ENCODE peak calls at places on chromosomes 3 and 15, in four cellular contexts. Y is hepatocyte, L is HFF-Myc, X is mucosa of descending colon. K is an unnamed sample.

GRCh38 chr3:183378545-183378944 is 49.9 kb downstream of the MCF2L2 start:
- DNase-seq in L (no peak), Y (no peak), X (no peak), K (no peak)

GRCh38 chr3:12557472-12558105 is 702 bp downstream of the MKRN2 start:
- DNase-seq in Y (no peak), X (no peak), L (no peak), K (no peak)

GRCh38 chr3:192917508-192918274 is at the start of gene MB21D2:
- DNase-seq in L (no peak), X (peak), Y (peak), K (no peak)

GRCh38 chr15:59251001-59251845 is 44.6 kb downstream of the LDHAL6B start:
- DNase-seq in L (no peak), Y (no peak), X (no peak), K (no peak)

GRCh38 chr15:33735637-33736247 is 232.6 kb upstream of the CHRM5 start:
- DNase-seq in L (no peak), X (peak), Y (peak), K (no peak)

GRCh38 chr3:43489918-43490317 is 131.9 kb downstream of the ANO10 start:
- DNase-seq in L (no peak), X (no peak), Y (no peak), K (no peak)

GRCh38 chr15:44468713-44469385 is 41.4 kb downstream of the CTDSPL2 start:
- DNase-seq in L (peak), Y (no peak), X (no peak), K (no peak)

GRCh38 chr3:182925330-182925943 is 54.9 kb downstream of the DCUN1D1 start:
- DNase-seq in X (peak), L (no peak), Y (no peak), K (no peak)

GRCh38 chr3:15601046-15601398 is 347 bp downstream of the HACL1 start:
- DNase-seq in Y (no peak), L (no peak), X (no peak), K (no peak)

GRCh38 chr3:63914312-63914711 is 2.1 kb upstream of the SCAANT1 start:
- DNase-seq in Y (no peak), X (peak), L (no peak), K (no peak)

GRCh38 chr15:35288580-35288979 is 203.5 kb upstream of the NANOGP8 start:
- DNase-seq in Y (no peak), L (no peak), X (no peak), K (no peak)

GRCh38 chr15:98428253-98428989 is 219.9 kb upstream of the IGF1R start:
- DNase-seq in Y (peak), L (peak), X (peak), K (peak)

GRCh38 chr3:108127301-108127988 is 36.6 kb upstream of the CD47 start:
- DNase-seq in L (no peak), Y (no peak), X (peak), K (no peak)
- H3K4me3 ChIP-seq in L (no peak), Y (no peak), X (no peak), K (no peak)

GRCh38 chr3:197611255-197611654 is 55.5 kb upstream of the BDH1 start:
- DNase-seq in X (no peak), L (no peak), Y (no peak), K (no peak)
- TF ChIP-seq CTCF in X (no peak), L (no peak), Y (no peak), K (no peak)

GRCh38 chr3:108053025-108053424 is 37.8 kb downstream of the CD47 start:
- DNase-seq in Y (no peak), X (peak), L (no peak), K (no peak)
- H3K4me3 ChIP-seq in Y (no peak), X (no peak), L (no peak), K (no peak)

GRCh38 chr3:90092994-90093393 is 985.6 kb downstream of the EPHA3 start:
- DNase-seq in X (peak), Y (peak), L (no peak), K (no peak)

DNA sequence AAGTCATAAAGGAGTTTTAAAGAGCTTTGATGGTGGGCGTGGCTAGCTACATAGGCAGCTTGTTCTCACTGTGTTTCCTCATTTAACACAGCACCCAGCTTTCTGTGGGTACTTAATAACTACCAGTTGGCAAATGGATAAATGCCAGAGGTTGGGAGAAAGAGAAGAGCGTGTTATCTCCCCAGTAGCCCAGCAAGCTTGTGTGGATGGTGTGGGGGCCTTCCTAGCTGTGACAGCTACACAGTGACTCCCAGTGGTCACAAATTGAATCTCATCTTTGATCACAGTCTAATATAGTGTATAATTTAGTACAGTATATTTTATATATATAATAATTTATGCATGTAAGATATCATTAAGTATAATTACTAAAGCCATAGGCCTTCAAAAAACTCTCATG is 984.1 kb downstream of the EPHA3 start:
- DNase-seq in X (peak), Y (peak), L (no peak), K (no peak)
- TF ChIP-seq CTCF in X (no peak), Y (peak), L (peak), K (peak)

GRCh38 chr15:48191574-48192225 is at the start of gene CTXN2:
- DNase-seq in L (no peak), Y (peak), X (peak), K (no peak)
- H3K4me3 ChIP-seq in L (no peak), Y (no peak), X (no peak), K (peak)

GRCh38 chr3:154113609-154114008 is 7.6 kb upstream of the ARHGEF26 start:
- DNase-seq in L (no peak), Y (no peak), X (no peak), K (no peak)

GRCh38 chr3:154115332-154115731 is 5.9 kb upstream of the ARHGEF26 start:
- DNase-seq in L (no peak), X (no peak), Y (no peak), K (no peak)

GRCh38 chr3:154111365-154111764 is 9.8 kb upstream of the ARHGEF26 start:
- DNase-seq in L (no peak), X (no peak), Y (no peak), K (no peak)

DNA sequence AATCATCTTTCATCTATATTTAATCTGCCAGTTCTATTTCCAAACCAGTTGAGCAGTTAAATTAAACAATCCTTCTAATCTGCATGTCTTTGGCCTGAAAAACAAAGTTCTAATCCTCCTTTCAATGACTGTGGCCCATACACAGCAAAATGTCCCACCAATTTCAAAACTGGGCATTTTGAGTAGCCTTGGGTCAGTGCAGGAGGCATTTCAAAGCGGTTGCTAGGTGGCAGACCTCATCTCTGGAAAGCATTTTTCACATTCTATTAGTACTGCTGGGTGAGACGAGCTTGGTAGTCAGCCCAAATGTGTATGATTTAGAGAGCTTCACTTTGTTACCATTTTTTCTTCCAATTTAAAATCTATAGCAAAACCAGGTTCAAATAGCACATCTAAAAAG is 9.0 kb upstream of the ARHGEF26 start:
- DNase-seq in X (no peak), L (no peak), Y (no peak), K (no peak)
- TF ChIP-seq CTCF in X (no peak), L (no peak), Y (no peak), K (no peak)

GRCh38 chr3:29284578-29284977 is 3.7 kb downstream of the RBMS3 start:
- DNase-seq in X (no peak), L (no peak), Y (no peak), K (no peak)
- H3K4me3 ChIP-seq in X (no peak), L (no peak), Y (peak), K (no peak)